ENCODE peak calls at places on chromosomes 1 and 21, in eight cellular contexts. B, I, S, X, Z, K, V and G are unnamed samples. For H3K27me3 and H3K9me3, the result is how much of the 10 kb centered on the place peaks cover.

GRCh38 chr1:187641463-187641862 is 812.7 kb downstream of the PLA2G4A start:
- DNase-seq in S (no peak), K (no peak), Z (no peak), I (no peak), V (no peak), B (no peak), X (no peak), G (no peak)

GRCh38 chr21:40011371-40011770 is 144.1 kb downstream of the PCP4 start:
- DNase-seq in S (no peak), K (no peak), I (no peak), Z (no peak), B (no peak), X (no peak), V (no peak), G (no peak)

GRCh38 chr1:40772146-40772770 is 11.3 kb upstream of the KCNQ4 start:
- DNase-seq in I (no peak), V (no peak), S (no peak), X (no peak), Z (no peak), B (no peak), K (no peak), G (no peak)

GRCh38 chr1:118101989-118102388 is 83.0 kb downstream of the SPAG17 start:
- DNase-seq in Z (no peak), V (no peak), S (no peak), B (no peak), X (no peak), I (no peak), K (no peak), G (no peak)

GRCh38 chr1:233338102-233338501 is 10.6 kb downstream of the MAP3K21 start:
- DNase-seq in I (no peak), S (no peak), B (no peak), X (no peak), K (no peak), Z (no peak), V (no peak), G (no peak)

GRCh38 chr1:85295006-85295431 is 18.6 kb upstream of the BCL10 start:
- DNase-seq in V (no peak), I (no peak), S (no peak), B (no peak), Z (no peak), X (no peak), K (no peak), G (no peak)

GRCh38 chr21:32698971-32699693 is 28.7 kb downstream of the SYNJ1 start:
- DNase-seq in S (no peak), X (no peak), Z (no peak), V (no peak), B (no peak), I (no peak), K (no peak), G (no peak)

GRCh38 chr1:24560361-24560760 is 4.5 kb downstream of the NCMAP start:
- DNase-seq in K (no peak), V (no peak), Z (no peak), S (no peak), I (no peak), X (no peak), B (no peak), G (no peak)

GRCh38 chr1:84434081-84434755 is 35.9 kb downstream of the DNASE2B start:
- DNase-seq in K (no peak), X (no peak), Z (no peak), V (no peak), I (no peak), B (no peak), S (no peak), G (no peak)

GRCh38 chr1:214568328-214568727 is 16.9 kb upstream of the PTPN14 start:
- DNase-seq in S (no peak), X (no peak), V (no peak), Z (no peak), I (no peak), K (no peak), B (no peak), G (no peak)

GRCh38 chr21:21200103-21200938 is 202.1 kb downstream of the NCAM2 start:
- DNase-seq in I (no peak), K (no peak), S (peak), V (peak), Z (no peak), B (no peak), X (no peak), G (no peak)

GRCh38 chr1:85122169-85122568 is 73.9 kb upstream of the MCOLN3 start:
- DNase-seq in K (no peak), Z (no peak), X (no peak), I (no peak), B (no peak), S (no peak), V (no peak), G (no peak)

GRCh38 chr1:87956072-87956471 is 627.4 kb downstream of the LMO4 start:
- DNase-seq in S (no peak), K (no peak), I (no peak), X (no peak), Z (no peak), B (no peak), V (peak), G (no peak)

GRCh38 chr1:156146749-156147405 is 6.5 kb upstream of the SEMA4A start:
- DNase-seq in Z (no peak), B (no peak), V (no peak), X (no peak), I (no peak), K (no peak), S (no peak), G (no peak)

GRCh38 chr1:85134583-85135455 is 66.0 kb downstream of the SYDE2 start:
- DNase-seq in V (no peak), B (no peak), I (no peak), K (no peak), Z (no peak), S (no peak), X (no peak), G (no peak)

GRCh38 chr21:41768371-41769042 is 1.7 kb upstream of the RIPK4 start:
- DNase-seq in V (no peak), X (no peak), B (no peak), Z (peak), S (peak), K (no peak), I (no peak), G (no peak)

GRCh38 chr1:60388092-60388987 is 314.8 kb upstream of the C1orf87 start:
- DNase-seq in X (no peak), K (no peak), S (no peak), I (no peak), Z (no peak), B (no peak), V (no peak), G (no peak)

GRCh38 chr21:35940074-35940927 is 120.0 kb downstream of the SETD4 start:
- DNase-seq in K (peak), V (peak), S (peak), B (no peak), Z (no peak), I (no peak), X (peak), G (no peak)

GRCh38 chr1:204089044-204089751 is 16.3 kb downstream of the SOX13 start:
- DNase-seq in I (no peak), B (no peak), Z (no peak), V (peak), X (peak), K (no peak), S (peak), G (no peak)

GRCh38 chr1:230084408-230085177 is 17.6 kb downstream of the GALNT2 start:
- DNase-seq in B (no peak), I (no peak), V (peak), S (peak), X (peak), Z (peak), K (no peak), G (no peak)

GRCh38 chr1:150322310-150322709 is 977 bp downstream of the PRPF3 start:
- DNase-seq in V (no peak), I (no peak), B (no peak), Z (no peak), K (no peak), S (no peak), X (no peak), G (no peak)

GRCh38 chr1:15386128-15386824 is 23.4 kb upstream of the EFHD2 start:
- DNase-seq in I (no peak), B (no peak), X (no peak), S (no peak), K (no peak), V (no peak), Z (no peak), G (no peak)

GRCh38 chr21:31220567-31220966 is 123.5 kb downstream of the TIAM1 start:
- DNase-seq in I (no peak), Z (no peak), B (no peak), K (no peak), X (no peak), V (no peak), S (no peak), G (no peak)

GRCh38 chr1:94463765-94464330 is 45.7 kb downstream of the ABCD3 start:
- DNase-seq in X (peak), S (no peak), I (no peak), B (no peak), V (no peak), Z (no peak), K (no peak), G (no peak)

GRCh38 chr1:154493276-154493675 is 8.7 kb upstream of the TDRD10 start:
- DNase-seq in B (no peak), Z (no peak), S (peak), V (no peak), X (no peak), K (no peak), I (no peak), G (no peak)

GRCh38 chr1:214379254-214379970 is 98.5 kb downstream of the SMYD2 start:
- DNase-seq in I (no peak), X (no peak), K (no peak), S (no peak), V (no peak), Z (no peak), B (no peak), G (no peak)

GRCh38 chr1:172885976-172886375 is 164.8 kb downstream of the TNFSF18 start:
- DNase-seq in I (no peak), X (no peak), K (no peak), S (no peak), Z (no peak), B (no peak), V (no peak), G (no peak)

GRCh38 chr1:2132222-2133038 is 62.1 kb downstream of the FAAP20 start:
- DNase-seq in S (no peak), X (no peak), B (no peak), V (no peak), I (no peak), K (no peak), Z (no peak), G (no peak)

GRCh38 chr1:110674337-110675059 is at the start of gene KCNA3:
- DNase-seq in V (no peak), X (no peak), K (no peak), I (peak), S (peak), B (no peak), Z (peak), G (peak)

GRCh38 chr1:209643295-209644020 is 8.8 kb downstream of the LAMB3 start:
- DNase-seq in Z (peak), K (no peak), V (peak), X (no peak), I (no peak), B (no peak), S (no peak), G (no peak)

GRCh38 chr1:196372896-196373536 is 235.2 kb downstream of the KCNT2 start:
- DNase-seq in K (no peak), B (no peak), X (no peak), S (no peak), I (no peak), V (no peak), Z (no peak), G (no peak)

GRCh38 chr1:11778844-11779623 is 17.0 kb downstream of the C1orf167 start:
- DNase-seq in S (no peak), I (no peak), Z (no peak), X (no peak), K (no peak), V (no peak), B (no peak), G (no peak)

GRCh38 chr1:17109897-17110554 is 9.2 kb downstream of the PADI2 start:
- DNase-seq in B (no peak), S (peak), V (peak), I (no peak), K (no peak), Z (no peak), X (no peak), G (no peak)

GRCh38 chr1:14108356-14109275 is 408.6 kb downstream of the PRDM2 start:
- DNase-seq in S (no peak), B (no peak), K (no peak), I (no peak), X (peak), V (no peak), Z (peak), G (no peak)

GRCh38 chr1:181149326-181150000 is 61.0 kb downstream of the IER5 start:
- DNase-seq in B (no peak), S (peak), Z (no peak), V (no peak), K (no peak), I (peak), X (no peak), G (peak)

GRCh38 chr1:228341814-228342626 is 64.6 kb downstream of the TRIM11 start:
- DNase-seq in X (no peak), K (no peak), I (no peak), V (no peak), S (peak), Z (peak), B (no peak), G (no peak)

GRCh38 chr1:72009170-72009569 is 273.2 kb downstream of the NEGR1 start:
- DNase-seq in X (no peak), Z (no peak), K (no peak), B (no peak), V (no peak), I (no peak), S (no peak), G (no peak)

DNA sequence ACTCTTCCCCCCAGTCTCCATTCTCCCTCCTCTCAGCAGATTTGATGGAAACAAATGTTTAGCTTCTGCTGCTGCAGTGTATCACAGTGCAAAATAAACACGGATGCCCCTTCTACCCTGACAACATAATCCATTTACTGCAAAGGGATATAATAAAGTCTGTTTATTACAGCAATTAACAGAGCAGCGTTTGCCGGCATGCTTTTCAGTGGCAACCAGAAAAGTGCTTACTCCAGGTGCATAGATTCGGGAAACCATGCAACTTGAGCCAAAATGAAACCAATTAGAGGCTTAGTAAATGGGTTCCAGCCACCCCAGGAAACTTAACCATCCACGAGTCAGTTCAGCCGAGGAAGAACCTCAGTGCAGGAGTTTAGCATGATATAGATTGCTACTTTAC is 12.9 kb upstream of the LEMD1 start:
- DNase-seq in X (no peak), V (no peak), K (no peak), I (no peak), Z (no peak), B (no peak), S (peak), G (no peak)
- H3K27ac ChIP-seq in X (no peak), V (no peak), K (no peak), I (no peak), Z (no peak), B (no peak), S (no peak), G (no peak)

DNA sequence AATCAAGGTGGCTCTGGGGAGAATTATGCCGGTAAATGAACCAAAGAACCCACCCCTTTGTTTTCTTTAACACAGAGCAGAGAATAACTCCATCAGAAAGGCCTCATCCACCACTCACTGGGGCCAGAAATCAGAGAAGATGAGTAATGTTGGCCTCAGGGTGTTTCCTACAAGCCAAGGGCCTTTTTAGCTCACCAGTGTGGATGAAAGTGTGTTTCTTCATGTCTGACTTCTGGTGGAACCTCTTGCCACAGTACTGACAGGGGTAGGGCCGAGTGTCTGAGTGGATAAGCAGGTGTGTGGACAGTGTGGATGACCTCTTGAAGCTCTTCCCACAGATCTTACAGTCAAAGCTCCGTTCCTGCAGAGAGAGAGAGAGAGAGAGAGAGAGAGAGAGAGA is 8.3 kb downstream of the GFI1 start:
- DNase-seq in Z (no peak), I (no peak), K (no peak), V (no peak), B (no peak), X (no peak), S (no peak), G (no peak)
- H3K27me3 ChIP-seq in Z (under half), I (under half), K (under half), V (under half), B (under half), X (under half), S (under half), G (under half)

GRCh38 chr1:82792151-82792550 is 991.4 kb downstream of the ADGRL2 start:
- DNase-seq in S (no peak), I (no peak), V (no peak), B (no peak), Z (no peak), X (no peak), K (no peak), G (no peak)
- H3K9me3 ChIP-seq in S (under half), I (under half), V (under half), B (under half), Z (under half), X (under half), K (under half), G (under half)

GRCh38 chr1:207861442-207862177 is 49.3 kb downstream of the CD34 start:
- DNase-seq in K (no peak), B (peak), S (peak), Z (no peak), V (no peak), X (no peak), I (peak), G (peak)

GRCh38 chr1:207862241-207862787 is 48.6 kb downstream of the CD34 start:
- DNase-seq in V (no peak), B (no peak), S (no peak), Z (no peak), X (no peak), K (no peak), I (no peak), G (no peak)

GRCh38 chr1:207867136-207868081 is 43.5 kb downstream of the CD34 start:
- DNase-seq in K (no peak), V (peak), B (no peak), I (no peak), X (peak), S (no peak), Z (peak), G (peak)

GRCh38 chr1:207866471-207867135 is 44.3 kb downstream of the CD34 start:
- DNase-seq in X (peak), V (peak), K (no peak), I (no peak), B (no peak), S (peak), Z (no peak), G (no peak)

DNA sequence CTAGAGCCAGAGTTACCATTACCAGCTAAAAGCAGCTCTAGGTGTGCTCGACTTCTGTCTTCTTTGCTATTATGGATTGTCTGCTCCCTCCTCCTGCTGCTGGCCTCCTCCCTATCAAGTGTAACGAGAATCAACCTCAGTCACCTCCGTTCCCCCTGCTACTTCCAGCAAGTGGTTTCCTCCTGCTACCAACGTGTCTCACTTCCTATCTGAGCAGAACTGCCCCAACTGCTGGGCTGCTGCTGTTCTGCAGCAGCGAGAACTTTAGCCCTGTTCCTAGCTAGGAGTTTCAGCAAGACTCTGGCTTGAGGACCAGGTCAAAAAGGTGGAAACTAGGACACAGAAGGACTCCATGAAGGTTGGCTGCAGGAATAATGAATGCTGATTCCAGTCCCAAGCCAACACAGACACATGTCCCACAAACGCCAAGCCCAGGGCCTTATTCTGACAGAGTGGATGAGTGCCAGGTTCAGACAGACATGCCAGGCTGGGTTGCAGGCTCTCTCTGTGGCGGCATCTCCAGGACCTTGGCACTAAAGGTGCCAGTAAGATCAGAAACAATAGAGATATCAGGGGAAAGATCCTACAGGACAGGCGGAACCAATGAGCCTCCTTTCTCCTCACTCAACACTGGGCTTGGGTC is 46.9 kb downstream of the CD34 start:
- DNase-seq in Z (no peak), V (no peak), B (peak), I (no peak), X (no peak), K (no peak), S (peak), G (no peak)
- H3K27ac ChIP-seq in Z (no peak), V (peak), B (peak), I (peak), X (peak), K (peak), S (peak), G (peak)

DNA sequence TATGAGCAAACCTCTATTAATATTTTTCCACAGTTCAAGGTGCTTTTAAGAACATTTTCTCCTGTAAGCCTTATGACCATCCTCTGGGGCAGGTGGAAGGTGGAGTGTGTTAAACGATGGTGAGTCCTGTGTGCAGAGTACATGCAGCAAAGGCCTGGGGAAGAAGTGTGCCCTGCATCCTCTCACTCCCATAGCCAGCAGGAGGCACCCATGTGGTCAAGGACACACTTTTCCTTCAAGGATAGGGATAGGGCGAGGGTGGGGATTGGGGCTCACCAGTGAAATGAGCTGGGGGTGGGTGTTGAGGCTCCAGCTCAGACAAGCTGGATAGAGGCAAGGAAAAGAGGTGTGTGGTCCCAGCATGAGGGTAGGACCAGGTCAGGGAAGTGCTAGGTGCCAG is 120.8 kb upstream of the KCNE2 start:
- DNase-seq in K (no peak), X (no peak), V (no peak), S (no peak), I (no peak), Z (no peak), B (no peak), G (no peak)
- H3K27me3 ChIP-seq in K (under half), X (under half), V (under half), S (under half), I (under half), Z (under half), B (under half), G (under half)

DNA sequence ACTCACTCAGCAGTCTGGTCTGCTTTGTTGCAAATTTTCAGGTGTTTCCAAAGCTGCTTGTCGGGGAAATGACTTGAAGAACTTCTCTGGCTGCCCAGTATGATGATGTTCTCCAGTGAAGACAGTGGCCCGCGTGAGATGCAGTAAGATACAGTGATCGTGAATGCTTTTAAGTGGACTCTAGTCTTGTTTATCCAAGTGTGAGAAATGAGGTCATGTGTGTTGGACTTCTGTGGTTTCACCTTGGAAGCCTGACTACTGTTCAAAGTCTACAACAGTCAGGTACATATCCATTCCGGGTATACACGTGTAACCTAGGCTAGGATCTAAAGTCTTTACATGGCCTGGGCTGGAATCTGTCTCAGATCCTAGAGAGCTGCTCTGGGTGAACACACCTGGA is 29.1 kb downstream of the ZNF695 start:
- DNase-seq in V (no peak), I (no peak), B (no peak), K (no peak), S (no peak), X (no peak), Z (no peak), G (no peak)
- H3K9me3 ChIP-seq in V (under half), I (under half), B (under half), K (under half), S (under half), X (under half), Z (under half), G (under half)